ENCODE peak calls at places on chromosomes 1 and 21, in eight cellular contexts. One of them, this sample, is unnamed.
A peak's percentile ranks its signal among the peaks of the same experiment; 100 is the strongest.

GRCh38 chr1:156293098-156293434 is 2.4 kb downstream of the GLMP start:
- DNase-seq in adipocyte: no peak
- DNase-seq in cardiac fibroblast: no peak
- DNase-seq in HT1080: no peak
- DNase-seq in activated CD8-positive, alpha-beta T cell treated with anti-CD3 and anti-CD28 coated beads for 36 hours: no peak
- DNase-seq in DND-41: no peak
- DNase-seq in ureter: no peak
- DNase-seq in H4: no peak
- DNase-seq in this sample: no peak

GRCh38 chr1:246064891-246065290 is 442.2 kb downstream of the SMYD3 start:
- DNase-seq in adipocyte: no peak
- DNase-seq in cardiac fibroblast: no peak
- DNase-seq in HT1080: no peak
- DNase-seq in activated CD8-positive, alpha-beta T cell treated with anti-CD3 and anti-CD28 coated beads for 36 hours: no peak
- DNase-seq in DND-41: no peak
- DNase-seq in ureter: no peak
- DNase-seq in H4: no peak
- DNase-seq in this sample: no peak

GRCh38 chr1:55816456-55816794 is 601.3 kb upstream of the USP24 start:
- DNase-seq in adipocyte: no peak
- DNase-seq in cardiac fibroblast: peak; percentile 62
- DNase-seq in HT1080: peak; percentile 46
- DNase-seq in activated CD8-positive, alpha-beta T cell treated with anti-CD3 and anti-CD28 coated beads for 36 hours: peak; percentile 4
- DNase-seq in DND-41: peak; percentile 76
- DNase-seq in ureter: no peak
- DNase-seq in H4: peak; percentile 31
- DNase-seq in this sample: no peak

GRCh38 chr21:46661211-46661625 is 25.7 kb downstream of the PRMT2 start:
- DNase-seq in adipocyte: peak; percentile 82
- DNase-seq in cardiac fibroblast: peak; percentile 89
- DNase-seq in HT1080: peak; percentile 39
- DNase-seq in activated CD8-positive, alpha-beta T cell treated with anti-CD3 and anti-CD28 coated beads for 36 hours: peak; percentile 53
- DNase-seq in DND-41: no peak
- DNase-seq in ureter: no peak
- DNase-seq in H4: no peak
- DNase-seq in this sample: no peak

GRCh38 chr1:76854255-76854654 is 13.0 kb upstream of the ST6GALNAC5 start:
- DNase-seq in adipocyte: no peak
- DNase-seq in cardiac fibroblast: no peak
- DNase-seq in HT1080: no peak
- DNase-seq in activated CD8-positive, alpha-beta T cell treated with anti-CD3 and anti-CD28 coated beads for 36 hours: no peak
- DNase-seq in DND-41: no peak
- DNase-seq in ureter: no peak
- DNase-seq in H4: no peak
- DNase-seq in this sample: no peak

GRCh38 chr1:27357281-27358037 is 9.3 kb downstream of the MAP3K6 start:
- DNase-seq in adipocyte: peak; percentile 61
- DNase-seq in cardiac fibroblast: peak; percentile 67
- DNase-seq in HT1080: peak; percentile 51
- DNase-seq in activated CD8-positive, alpha-beta T cell treated with anti-CD3 and anti-CD28 coated beads for 36 hours: peak; percentile 89
- DNase-seq in DND-41: peak; percentile 85
- DNase-seq in ureter: peak; percentile 75
- DNase-seq in H4: no peak
- DNase-seq in this sample: peak; percentile 47

GRCh38 chr1:21149430-21149861 is 27.3 kb downstream of the EIF4G3 start:
- DNase-seq in adipocyte: peak; percentile 69
- DNase-seq in cardiac fibroblast: peak; percentile 82
- DNase-seq in HT1080: peak; percentile 72
- DNase-seq in activated CD8-positive, alpha-beta T cell treated with anti-CD3 and anti-CD28 coated beads for 36 hours: no peak
- DNase-seq in DND-41: no peak
- DNase-seq in ureter: no peak
- DNase-seq in H4: peak; percentile 15
- DNase-seq in this sample: peak; percentile 27

GRCh38 chr1:234722267-234722704 is 112.3 kb upstream of the IRF2BP2 start:
- DNase-seq in adipocyte: no peak
- DNase-seq in cardiac fibroblast: no peak
- DNase-seq in HT1080: no peak
- DNase-seq in activated CD8-positive, alpha-beta T cell treated with anti-CD3 and anti-CD28 coated beads for 36 hours: no peak
- DNase-seq in DND-41: peak; percentile 53
- DNase-seq in ureter: no peak
- DNase-seq in H4: no peak
- DNase-seq in this sample: no peak

GRCh38 chr1:8465692-8466091 is 147.8 kb downstream of the SLC45A1 start:
- DNase-seq in adipocyte: no peak
- DNase-seq in cardiac fibroblast: no peak
- DNase-seq in HT1080: no peak
- DNase-seq in activated CD8-positive, alpha-beta T cell treated with anti-CD3 and anti-CD28 coated beads for 36 hours: no peak
- DNase-seq in DND-41: no peak
- DNase-seq in ureter: no peak
- DNase-seq in H4: no peak
- DNase-seq in this sample: no peak

GRCh38 chr1:205569411-205570172 is 62.2 kb downstream of the ELK4 start:
- DNase-seq in adipocyte: no peak
- DNase-seq in cardiac fibroblast: no peak
- DNase-seq in HT1080: no peak
- DNase-seq in activated CD8-positive, alpha-beta T cell treated with anti-CD3 and anti-CD28 coated beads for 36 hours: no peak
- DNase-seq in DND-41: no peak
- DNase-seq in ureter: peak; percentile 35
- DNase-seq in H4: no peak
- DNase-seq in this sample: no peak

This sample was measured in Kasumi-1.